ENCODE peak calls at places on chromosomes 12 and 14, in seven cellular contexts. U is sigmoid colon; R is activated naive CD4-positive, alpha-beta T cell; K is activated T-cell treated with anti-CD3 and anti-CD28 coated beads, Interleukin-2, amount 50 U/mL, for 1 hour; L is HCEC 1CT; S is GM12892; B is MCF 10A. I is an unnamed sample.
A peak's percentile ranks its signal among the peaks of the same experiment; 100 is the strongest.

GRCh38 chr12:6237830-6238229 is 37.6 kb downstream of the CD9 start:
- DNase-seq in U (no peak), K (no peak), R (no peak), B (no peak), L (no peak), S (no peak), I (no peak)

GRCh38 chr14:51566831-51567582 is 84.7 kb upstream of the FRMD6 start:
- DNase-seq in B (no peak), L (no peak), K (no peak), R (no peak), U (no peak), S (no peak), I (no peak)

GRCh38 chr12:51622564-51622963 is 31.5 kb downstream of the SCN8A start:
- DNase-seq in U (no peak), R (no peak), B (peak; percentile 24), S (no peak), L (peak; percentile 60), K (no peak), I (peak; percentile 72)

GRCh38 chr14:33114331-33114730 is 175.7 kb downstream of the NPAS3 start:
- DNase-seq in K (no peak), L (peak; percentile 24), R (no peak), B (no peak), S (no peak), U (no peak), I (no peak)

GRCh38 chr14:66610154-66610563 is 102.2 kb downstream of the GPHN start:
- DNase-seq in U (no peak), S (no peak), L (peak; percentile 11), K (no peak), R (no peak), B (peak; percentile 55), I (peak; percentile 16)

GRCh38 chr12:12466157-12466556 is 96.5 kb downstream of the DUSP16 start:
- DNase-seq in S (no peak), B (no peak), U (no peak), L (no peak), K (peak; percentile 66), R (peak; percentile 19), I (no peak)

GRCh38 chr12:14167005-14167628 is 185.7 kb upstream of the GRIN2B start:
- DNase-seq in L (peak; percentile 54), B (peak; percentile 68), U (no peak), S (peak; percentile 31), R (no peak), K (no peak), I (peak; percentile 39)

GRCh38 chr14:93183596-93184317 is 940 bp downstream of the MOAP1 start:
- DNase-seq in L (no peak), S (no peak), K (no peak), R (no peak), B (no peak), U (no peak), I (no peak)

GRCh38 chr14:32396874-32397273 is 67.8 kb downstream of the AKAP6 start:
- DNase-seq in B (no peak), U (no peak), L (no peak), S (no peak), R (no peak), K (no peak), I (no peak)

GRCh38 chr12:103012884-103013283 is 55.4 kb downstream of the ASCL1 start:
- DNase-seq in K (no peak), B (no peak), L (no peak), U (no peak), S (no peak), R (no peak), I (no peak)

GRCh38 chr12:92244036-92244435 is 98.4 kb upstream of the BTG1 start:
- DNase-seq in L (peak; percentile 28), R (no peak), K (no peak), U (peak; percentile 73), B (peak; percentile 25), S (no peak), I (no peak)

GRCh38 chr12:45166056-45166455 is 49.8 kb upstream of the ANO6 start:
- DNase-seq in K (no peak), U (no peak), L (no peak), R (no peak), B (no peak), S (no peak), I (no peak)

GRCh38 chr14:93014038-93015023 is 91.4 kb downstream of the CHGA start:
- DNase-seq in U (no peak), L (no peak), K (no peak), S (no peak), R (no peak), B (no peak), I (no peak)

GRCh38 chr12:21852251-21852650 is 77.7 kb upstream of the KCNJ8 start:
- DNase-seq in R (no peak), U (no peak), S (no peak), K (no peak), L (peak; percentile 88), B (peak; percentile 51), I (peak; percentile 2)

I was measured in Daoy.